ENCODE peak calls at places on chromosome 2, in nine cellular contexts. K is endothelial cell of umbilical vein, O is MCF 10A, L is neural crest cell, Q is heart right ventricle, E is cardiac fibroblast, A is stomach, S is left ventricle myocardium inferior, W is astrocyte. G is an unnamed sample.

GRCh38 chr2:127606594-127607398 is 39.2 kb upstream of the GPR17 start:
- DNase-seq in K (no peak), O (no peak), L (no peak), Q (no peak), E (no peak), A (peak; percentile 14), S (no peak), W (no peak), G (no peak)

GRCh38 chr2:177056540-177056939 is 156.1 kb upstream of the HNRNPA3 start:
- DNase-seq in K (no peak), O (no peak), L (no peak), Q (no peak), E (no peak), A (no peak), S (no peak), W (no peak), G (no peak)

GRCh38 chr2:61770746-61771145 is 83.1 kb downstream of the FAM161A start:
- DNase-seq in K (no peak), O (peak; percentile 46), L (no peak), Q (no peak), E (peak; percentile 25), A (peak; percentile 42), S (no peak), W (peak; percentile 34), G (no peak)

GRCh38 chr2:234476766-234477165 is 20.1 kb downstream of the ARL4C start:
- DNase-seq in K (no peak), O (no peak), L (no peak), Q (no peak), E (no peak), A (no peak), S (no peak), W (no peak), G (no peak)

GRCh38 chr2:46379213-46380037 is 82.2 kb downstream of the EPAS1 start:
- DNase-seq in K (no peak), O (no peak), L (no peak), Q (no peak), E (peak; percentile 76), A (no peak), S (no peak), W (peak; percentile 8), G (no peak)

GRCh38 chr2:49069829-49070228 is 84.5 kb downstream of the FSHR start:
- DNase-seq in K (no peak), O (peak; percentile 24), L (no peak), Q (no peak), E (no peak), A (no peak), S (no peak), W (no peak), G (no peak)

GRCh38 chr2:20652141-20652540 is 1.2 kb upstream of the HS1BP3 start:
- DNase-seq in K (no peak), O (no peak), L (no peak), Q (no peak), E (no peak), A (no peak), S (no peak), W (no peak), G (no peak)

GRCh38 chr2:65974067-65974723 is 460.7 kb upstream of the MEIS1 start:
- DNase-seq in K (no peak), O (peak; percentile 23), L (no peak), Q (no peak), E (no peak), A (no peak), S (no peak), W (no peak), G (no peak)

GRCh38 chr2:158686166-158686792 is 108.8 kb upstream of the DAPL1 start:
- DNase-seq in K (no peak), O (no peak), L (peak; percentile 5), Q (peak; percentile 29), E (peak; percentile 42), A (no peak), S (peak; percentile 31), W (peak; percentile 46), G (no peak)

GRCh38 chr2:62287895-62288589 is 92.1 kb downstream of the B3GNT2 start:
- DNase-seq in K (no peak), O (peak; percentile 92), L (no peak), Q (peak; percentile 70), E (peak; percentile 51), A (peak; percentile 63), S (peak; percentile 80), W (no peak), G (peak; percentile 55)

GRCh38 chr2:105455488-105455991 is 56.7 kb upstream of the FHL2 start:
- DNase-seq in K (peak; percentile 68), O (peak; percentile 99), L (no peak), Q (no peak), E (peak; percentile 88), A (peak; percentile 74), S (no peak), W (peak; percentile 99), G (no peak)

GRCh38 chr2:197852127-197852526 is 47.7 kb downstream of the PLCL1 start:
- DNase-seq in K (no peak), O (no peak), L (no peak), Q (peak; percentile 5), E (no peak), A (no peak), S (no peak), W (no peak), G (no peak)

GRCh38 chr2:199456383-199457146 is 1.2 kb downstream of the SATB2 start:
- DNase-seq in K (no peak), O (peak; percentile 20), L (no peak), Q (no peak), E (no peak), A (no peak), S (no peak), W (no peak), G (no peak)

GRCh38 chr2:139544452-139544851 is 764.3 kb upstream of the NXPH2 start:
- DNase-seq in K (no peak), O (no peak), L (no peak), Q (no peak), E (no peak), A (no peak), S (no peak), W (no peak), G (no peak)

GRCh38 chr2:180657054-180657453 is 323.4 kb upstream of the UBE2E3 start:
- DNase-seq in K (no peak), O (no peak), L (no peak), Q (no peak), E (peak; percentile 45), A (no peak), S (no peak), W (peak; percentile 82), G (no peak)

GRCh38 chr2:238979636-238980035 is 131.8 kb downstream of the TWIST2 start:
- DNase-seq in K (no peak), O (no peak), L (no peak), Q (no peak), E (no peak), A (no peak), S (no peak), W (no peak), G (no peak)

GRCh38 chr2:240183370-240184197 is 43.1 kb upstream of the OTOS start:
- DNase-seq in K (no peak), O (no peak), L (no peak), Q (no peak), E (no peak), A (no peak), S (no peak), W (no peak), G (no peak)

GRCh38 chr2:26648516-26648915 is 7.3 kb upstream of the CIB4 start:
- DNase-seq in K (no peak), O (no peak), L (no peak), Q (no peak), E (no peak), A (peak; percentile 11), S (no peak), W (no peak), G (no peak)

GRCh38 chr2:172672114-172672513 is 63.5 kb upstream of the RAPGEF4 start:
- DNase-seq in K (peak; percentile 64), O (no peak), L (no peak), Q (no peak), E (no peak), A (no peak), S (no peak), W (peak; percentile 14), G (no peak)

GRCh38 chr2:58923869-58924268 is 682.7 kb upstream of the FANCL start:
- DNase-seq in K (no peak), O (no peak), L (no peak), Q (no peak), E (no peak), A (no peak), S (no peak), W (peak; percentile 93), G (no peak)

GRCh38 chr2:136024185-136024584 is 38.8 kb upstream of the DARS1 start:
- DNase-seq in K (no peak), O (no peak), L (no peak), Q (no peak), E (no peak), A (no peak), S (no peak), W (no peak), G (no peak)
- TF ChIP-seq CTCF in K (no peak), O (no peak), L (no peak), Q (no peak), E (no peak), A (no peak), S (no peak), W (no peak), G (no peak)

GRCh38 chr2:215782965-215783364 is 230.4 kb downstream of the MREG start:
- DNase-seq in K (no peak), O (no peak), L (no peak), Q (no peak), E (no peak), A (no peak), S (no peak), W (no peak), G (no peak)
- TF ChIP-seq CTCF in K (no peak), O (no peak), L (no peak), Q (no peak), E (no peak), A (no peak), S (no peak), W (no peak), G (no peak)

DNA sequence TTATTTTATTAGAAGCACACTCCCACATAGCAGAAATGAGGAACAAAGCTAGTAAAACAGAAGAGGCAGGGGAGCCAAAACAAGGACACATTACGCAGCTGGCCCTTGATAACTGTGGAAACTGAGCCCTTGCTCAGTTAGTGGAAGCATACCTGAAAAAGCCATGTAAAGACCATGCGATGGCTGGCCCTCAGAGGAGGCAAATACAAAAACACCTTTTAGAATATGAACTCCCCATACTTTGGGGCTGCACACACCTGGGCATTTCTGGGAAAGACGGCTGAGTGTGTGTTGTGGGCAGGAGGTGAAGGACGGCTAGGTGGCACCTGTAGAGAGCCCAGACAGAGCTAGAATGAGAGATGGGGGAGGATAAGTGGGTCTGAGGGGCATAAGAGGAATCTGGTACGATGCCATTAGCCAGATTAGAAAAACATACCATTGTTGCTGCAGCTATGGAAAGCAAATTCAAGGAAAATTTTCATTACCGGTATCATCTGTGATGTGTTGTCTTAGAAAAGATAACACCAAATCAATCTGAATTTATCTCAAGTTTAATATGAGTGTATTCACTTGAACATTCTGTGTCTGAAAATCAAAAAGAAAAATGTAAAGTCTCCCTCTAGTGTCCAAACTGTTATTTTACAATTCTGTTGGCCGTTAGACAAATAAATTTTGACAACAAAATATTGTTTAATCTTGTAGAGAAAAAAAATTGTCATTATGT is 45.2 kb upstream of the SULT1C3 start:
- DNase-seq in K (no peak), O (no peak), L (no peak), Q (no peak), E (peak; percentile 10), A (no peak), S (no peak), W (no peak), G (no peak)
- TF ChIP-seq CTCF in K (peak; percentile 23), O (no peak), L (peak; percentile 74), Q (peak; percentile 8), E (peak; percentile 39), A (no peak), S (peak; percentile 55), W (peak; percentile 47), G (no peak)

GRCh38 chr2:141889788-141890187 is 241.0 kb downstream of the LRP1B start:
- DNase-seq in K (no peak), O (no peak), L (no peak), Q (no peak), E (no peak), A (no peak), S (no peak), W (no peak), G (no peak)
- TF ChIP-seq CTCF in K (no peak), O (no peak), L (no peak), Q (no peak), E (no peak), A (no peak), S (no peak), W (no peak), G (no peak)